ENCODE peak calls at places on chromosome 1, in nine cellular contexts. One of them, this sample, is unnamed.

GRCh38 chr1:77847621-77848080 is 40.8 kb upstream of the NEXN start:
- DNase-seq in ELR: no peak
- DNase-seq in hypothalamus: no peak
- DNase-seq in pancreas: no peak
- DNase-seq in NCI-H2107: no peak
- DNase-seq in activated CD4-positive, alpha-beta T cell treated with anti-CD3 and anti-CD28 coated beads for 24 hours: no peak
- DNase-seq in activated naive CD8-positive, alpha-beta T cell treated with anti-CD3 and anti-CD28 coated beads, Interleukin-2, amount 50 U/mL, for 24 hours: peak
- DNase-seq in activated CD8-positive, alpha-beta T cell treated with anti-CD3 and anti-CD28 coated beads, Interleukin-2, amount 10 ng/mL, durations not matched to agents 7 days and 5 days: no peak
- DNase-seq in M059J: no peak
- DNase-seq in this sample: no peak

GRCh38 chr1:165903672-165904071 is 76.3 kb downstream of the UCK2 start:
- DNase-seq in ELR: peak
- DNase-seq in hypothalamus: no peak
- DNase-seq in pancreas: no peak
- DNase-seq in NCI-H2107: no peak
- DNase-seq in activated CD4-positive, alpha-beta T cell treated with anti-CD3 and anti-CD28 coated beads for 24 hours: no peak
- DNase-seq in activated naive CD8-positive, alpha-beta T cell treated with anti-CD3 and anti-CD28 coated beads, Interleukin-2, amount 50 U/mL, for 24 hours: no peak
- DNase-seq in activated CD8-positive, alpha-beta T cell treated with anti-CD3 and anti-CD28 coated beads, Interleukin-2, amount 10 ng/mL, durations not matched to agents 7 days and 5 days: no peak
- DNase-seq in M059J: peak
- DNase-seq in this sample: no peak

GRCh38 chr1:172277989-172278388 is 142.5 kb upstream of the C1orf105 start:
- DNase-seq in ELR: no peak
- DNase-seq in hypothalamus: no peak
- DNase-seq in pancreas: no peak
- DNase-seq in NCI-H2107: no peak
- DNase-seq in activated CD4-positive, alpha-beta T cell treated with anti-CD3 and anti-CD28 coated beads for 24 hours: no peak
- DNase-seq in activated naive CD8-positive, alpha-beta T cell treated with anti-CD3 and anti-CD28 coated beads, Interleukin-2, amount 50 U/mL, for 24 hours: no peak
- DNase-seq in activated CD8-positive, alpha-beta T cell treated with anti-CD3 and anti-CD28 coated beads, Interleukin-2, amount 10 ng/mL, durations not matched to agents 7 days and 5 days: no peak
- DNase-seq in M059J: no peak
- DNase-seq in this sample: no peak

GRCh38 chr1:230858918-230859819 is 9.2 kb downstream of the C1orf198 start:
- DNase-seq in ELR: no peak
- DNase-seq in hypothalamus: no peak
- DNase-seq in pancreas: no peak
- DNase-seq in NCI-H2107: no peak
- DNase-seq in activated CD4-positive, alpha-beta T cell treated with anti-CD3 and anti-CD28 coated beads for 24 hours: no peak
- DNase-seq in activated naive CD8-positive, alpha-beta T cell treated with anti-CD3 and anti-CD28 coated beads, Interleukin-2, amount 50 U/mL, for 24 hours: no peak
- DNase-seq in activated CD8-positive, alpha-beta T cell treated with anti-CD3 and anti-CD28 coated beads, Interleukin-2, amount 10 ng/mL, durations not matched to agents 7 days and 5 days: no peak
- DNase-seq in M059J: peak
- DNase-seq in this sample: no peak

GRCh38 chr1:56255516-56256181 is 323.7 kb downstream of the PLPP3 start:
- DNase-seq in ELR: no peak
- DNase-seq in hypothalamus: no peak
- DNase-seq in pancreas: peak
- DNase-seq in NCI-H2107: no peak
- DNase-seq in activated CD4-positive, alpha-beta T cell treated with anti-CD3 and anti-CD28 coated beads for 24 hours: no peak
- DNase-seq in activated naive CD8-positive, alpha-beta T cell treated with anti-CD3 and anti-CD28 coated beads, Interleukin-2, amount 50 U/mL, for 24 hours: no peak
- DNase-seq in activated CD8-positive, alpha-beta T cell treated with anti-CD3 and anti-CD28 coated beads, Interleukin-2, amount 10 ng/mL, durations not matched to agents 7 days and 5 days: no peak
- DNase-seq in M059J: no peak
- DNase-seq in this sample: no peak

GRCh38 chr1:1921901-1922753 is 3.0 kb upstream of the TMEM52 start:
- DNase-seq in ELR: no peak
- DNase-seq in hypothalamus: no peak
- DNase-seq in pancreas: no peak
- DNase-seq in NCI-H2107: no peak
- DNase-seq in activated CD4-positive, alpha-beta T cell treated with anti-CD3 and anti-CD28 coated beads for 24 hours: no peak
- DNase-seq in activated naive CD8-positive, alpha-beta T cell treated with anti-CD3 and anti-CD28 coated beads, Interleukin-2, amount 50 U/mL, for 24 hours: no peak
- DNase-seq in activated CD8-positive, alpha-beta T cell treated with anti-CD3 and anti-CD28 coated beads, Interleukin-2, amount 10 ng/mL, durations not matched to agents 7 days and 5 days: no peak
- DNase-seq in M059J: no peak
- DNase-seq in this sample: no peak

GRCh38 chr1:214378492-214378891 is 97.5 kb downstream of the SMYD2 start:
- DNase-seq in ELR: peak
- DNase-seq in hypothalamus: no peak
- DNase-seq in pancreas: no peak
- DNase-seq in NCI-H2107: no peak
- DNase-seq in activated CD4-positive, alpha-beta T cell treated with anti-CD3 and anti-CD28 coated beads for 24 hours: no peak
- DNase-seq in activated naive CD8-positive, alpha-beta T cell treated with anti-CD3 and anti-CD28 coated beads, Interleukin-2, amount 50 U/mL, for 24 hours: no peak
- DNase-seq in activated CD8-positive, alpha-beta T cell treated with anti-CD3 and anti-CD28 coated beads, Interleukin-2, amount 10 ng/mL, durations not matched to agents 7 days and 5 days: no peak
- DNase-seq in M059J: peak
- DNase-seq in this sample: no peak

GRCh38 chr1:78388275-78388674 is 102.5 kb upstream of the PTGFR start:
- DNase-seq in ELR: no peak
- DNase-seq in hypothalamus: no peak
- DNase-seq in pancreas: no peak
- DNase-seq in NCI-H2107: no peak
- DNase-seq in activated CD4-positive, alpha-beta T cell treated with anti-CD3 and anti-CD28 coated beads for 24 hours: no peak
- DNase-seq in activated naive CD8-positive, alpha-beta T cell treated with anti-CD3 and anti-CD28 coated beads, Interleukin-2, amount 50 U/mL, for 24 hours: no peak
- DNase-seq in activated CD8-positive, alpha-beta T cell treated with anti-CD3 and anti-CD28 coated beads, Interleukin-2, amount 10 ng/mL, durations not matched to agents 7 days and 5 days: no peak
- DNase-seq in M059J: no peak
- DNase-seq in this sample: no peak

GRCh38 chr1:222777977-222778376 is 36.9 kb upstream of the DISP1 start:
- DNase-seq in ELR: peak
- DNase-seq in hypothalamus: no peak
- DNase-seq in pancreas: no peak
- DNase-seq in NCI-H2107: no peak
- DNase-seq in activated CD4-positive, alpha-beta T cell treated with anti-CD3 and anti-CD28 coated beads for 24 hours: no peak
- DNase-seq in activated naive CD8-positive, alpha-beta T cell treated with anti-CD3 and anti-CD28 coated beads, Interleukin-2, amount 50 U/mL, for 24 hours: no peak
- DNase-seq in activated CD8-positive, alpha-beta T cell treated with anti-CD3 and anti-CD28 coated beads, Interleukin-2, amount 10 ng/mL, durations not matched to agents 7 days and 5 days: no peak
- DNase-seq in M059J: peak
- DNase-seq in this sample: peak

GRCh38 chr1:204450461-204451257 is 39.0 kb upstream of the PPP1R15B start:
- DNase-seq in ELR: no peak
- DNase-seq in hypothalamus: no peak
- DNase-seq in pancreas: peak
- DNase-seq in NCI-H2107: no peak
- DNase-seq in activated CD4-positive, alpha-beta T cell treated with anti-CD3 and anti-CD28 coated beads for 24 hours: no peak
- DNase-seq in activated naive CD8-positive, alpha-beta T cell treated with anti-CD3 and anti-CD28 coated beads, Interleukin-2, amount 50 U/mL, for 24 hours: no peak
- DNase-seq in activated CD8-positive, alpha-beta T cell treated with anti-CD3 and anti-CD28 coated beads, Interleukin-2, amount 10 ng/mL, durations not matched to agents 7 days and 5 days: no peak
- DNase-seq in M059J: no peak
- DNase-seq in this sample: no peak

GRCh38 chr1:56098956-56099355 is 480.4 kb downstream of the PLPP3 start:
- DNase-seq in ELR: peak
- DNase-seq in hypothalamus: no peak
- DNase-seq in pancreas: no peak
- DNase-seq in NCI-H2107: no peak
- DNase-seq in activated CD4-positive, alpha-beta T cell treated with anti-CD3 and anti-CD28 coated beads for 24 hours: no peak
- DNase-seq in activated naive CD8-positive, alpha-beta T cell treated with anti-CD3 and anti-CD28 coated beads, Interleukin-2, amount 50 U/mL, for 24 hours: no peak
- DNase-seq in activated CD8-positive, alpha-beta T cell treated with anti-CD3 and anti-CD28 coated beads, Interleukin-2, amount 10 ng/mL, durations not matched to agents 7 days and 5 days: no peak
- DNase-seq in M059J: no peak
- DNase-seq in this sample: no peak

GRCh38 chr1:202130275-202130646 is 7.5 kb downstream of the GPR37L1 start:
- DNase-seq in ELR: no peak
- DNase-seq in hypothalamus: peak
- DNase-seq in pancreas: no peak
- DNase-seq in NCI-H2107: no peak
- DNase-seq in activated CD4-positive, alpha-beta T cell treated with anti-CD3 and anti-CD28 coated beads for 24 hours: no peak
- DNase-seq in activated naive CD8-positive, alpha-beta T cell treated with anti-CD3 and anti-CD28 coated beads, Interleukin-2, amount 50 U/mL, for 24 hours: no peak
- DNase-seq in activated CD8-positive, alpha-beta T cell treated with anti-CD3 and anti-CD28 coated beads, Interleukin-2, amount 10 ng/mL, durations not matched to agents 7 days and 5 days: no peak
- DNase-seq in M059J: no peak
- DNase-seq in this sample: no peak

GRCh38 chr1:225838793-225839192 is 28.9 kb downstream of the EPHX1 start:
- DNase-seq in ELR: no peak
- DNase-seq in hypothalamus: no peak
- DNase-seq in pancreas: no peak
- DNase-seq in NCI-H2107: no peak
- DNase-seq in activated CD4-positive, alpha-beta T cell treated with anti-CD3 and anti-CD28 coated beads for 24 hours: no peak
- DNase-seq in activated naive CD8-positive, alpha-beta T cell treated with anti-CD3 and anti-CD28 coated beads, Interleukin-2, amount 50 U/mL, for 24 hours: no peak
- DNase-seq in activated CD8-positive, alpha-beta T cell treated with anti-CD3 and anti-CD28 coated beads, Interleukin-2, amount 10 ng/mL, durations not matched to agents 7 days and 5 days: no peak
- DNase-seq in M059J: no peak
- DNase-seq in this sample: no peak

GRCh38 chr1:113452921-113453770 is 62.8 kb downstream of the MAGI3 start:
- DNase-seq in ELR: peak
- DNase-seq in hypothalamus: no peak
- DNase-seq in pancreas: no peak
- DNase-seq in NCI-H2107: no peak
- DNase-seq in activated CD4-positive, alpha-beta T cell treated with anti-CD3 and anti-CD28 coated beads for 24 hours: no peak
- DNase-seq in activated naive CD8-positive, alpha-beta T cell treated with anti-CD3 and anti-CD28 coated beads, Interleukin-2, amount 50 U/mL, for 24 hours: no peak
- DNase-seq in activated CD8-positive, alpha-beta T cell treated with anti-CD3 and anti-CD28 coated beads, Interleukin-2, amount 10 ng/mL, durations not matched to agents 7 days and 5 days: no peak
- DNase-seq in M059J: peak
- DNase-seq in this sample: no peak

GRCh38 chr1:185108324-185108723 is 48.4 kb downstream of the TRMT1L start:
- DNase-seq in ELR: peak
- DNase-seq in hypothalamus: no peak
- DNase-seq in pancreas: no peak
- DNase-seq in NCI-H2107: no peak
- DNase-seq in activated CD4-positive, alpha-beta T cell treated with anti-CD3 and anti-CD28 coated beads for 24 hours: no peak
- DNase-seq in activated naive CD8-positive, alpha-beta T cell treated with anti-CD3 and anti-CD28 coated beads, Interleukin-2, amount 50 U/mL, for 24 hours: no peak
- DNase-seq in activated CD8-positive, alpha-beta T cell treated with anti-CD3 and anti-CD28 coated beads, Interleukin-2, amount 10 ng/mL, durations not matched to agents 7 days and 5 days: no peak
- DNase-seq in M059J: peak
- DNase-seq in this sample: no peak

GRCh38 chr1:116743535-116743934 is 10.7 kb upstream of the CD2 start:
- DNase-seq in ELR: no peak
- DNase-seq in hypothalamus: no peak
- DNase-seq in pancreas: no peak
- DNase-seq in NCI-H2107: no peak
- DNase-seq in activated CD4-positive, alpha-beta T cell treated with anti-CD3 and anti-CD28 coated beads for 24 hours: no peak
- DNase-seq in activated naive CD8-positive, alpha-beta T cell treated with anti-CD3 and anti-CD28 coated beads, Interleukin-2, amount 50 U/mL, for 24 hours: no peak
- DNase-seq in activated CD8-positive, alpha-beta T cell treated with anti-CD3 and anti-CD28 coated beads, Interleukin-2, amount 10 ng/mL, durations not matched to agents 7 days and 5 days: no peak
- DNase-seq in M059J: no peak
- DNase-seq in this sample: no peak

GRCh38 chr1:28078680-28079626 is 9.5 kb downstream of the EYA3 start:
- DNase-seq in ELR: peak
- DNase-seq in hypothalamus: no peak
- DNase-seq in pancreas: no peak
- DNase-seq in NCI-H2107: no peak
- DNase-seq in activated CD4-positive, alpha-beta T cell treated with anti-CD3 and anti-CD28 coated beads for 24 hours: no peak
- DNase-seq in activated naive CD8-positive, alpha-beta T cell treated with anti-CD3 and anti-CD28 coated beads, Interleukin-2, amount 50 U/mL, for 24 hours: no peak
- DNase-seq in activated CD8-positive, alpha-beta T cell treated with anti-CD3 and anti-CD28 coated beads, Interleukin-2, amount 10 ng/mL, durations not matched to agents 7 days and 5 days: no peak
- DNase-seq in M059J: peak
- DNase-seq in this sample: no peak

GRCh38 chr1:170663011-170663410 is 920 bp upstream of the PRRX1 start:
- DNase-seq in ELR: peak
- DNase-seq in hypothalamus: no peak
- DNase-seq in pancreas: no peak
- DNase-seq in NCI-H2107: no peak
- DNase-seq in activated CD4-positive, alpha-beta T cell treated with anti-CD3 and anti-CD28 coated beads for 24 hours: no peak
- DNase-seq in activated naive CD8-positive, alpha-beta T cell treated with anti-CD3 and anti-CD28 coated beads, Interleukin-2, amount 50 U/mL, for 24 hours: no peak
- DNase-seq in activated CD8-positive, alpha-beta T cell treated with anti-CD3 and anti-CD28 coated beads, Interleukin-2, amount 10 ng/mL, durations not matched to agents 7 days and 5 days: no peak
- DNase-seq in M059J: peak
- DNase-seq in this sample: no peak